ENCODE peak calls at places on chromosomes 16 and 17, in seven cellular contexts. L is AG08396, G is progenitor cell of endocrine pancreas, T is RPMI8226, Q is GM04503, Y is stromal cell of bone marrow, U is T-helper 17 cell. J is an unnamed sample.

GRCh38 chr17:43341705-43342600 is 56.8 kb upstream of the ARL4D start:
- DNase-seq in T (no peak), L (peak), U (no peak), Q (peak), G (no peak), Y (peak), J (no peak)

GRCh38 chr16:13940397-13940933 is 20.5 kb downstream of the ERCC4 start:
- DNase-seq in G (no peak), L (no peak), Q (no peak), Y (no peak), T (no peak), U (no peak), J (no peak)

GRCh38 chr16:77840623-77841274 is 52.4 kb downstream of the VAT1L start:
- DNase-seq in Q (peak), T (no peak), L (no peak), U (no peak), G (no peak), Y (no peak), J (no peak)

GRCh38 chr16:75208242-75208825 is 1.4 kb upstream of the CTRB2 start:
- DNase-seq in U (no peak), L (no peak), Y (no peak), T (no peak), G (no peak), Q (no peak), J (no peak)

GRCh38 chr17:3845361-3845753 is 689 bp downstream of the NCBP3 start:
- DNase-seq in Y (no peak), U (no peak), Q (no peak), L (peak), T (peak), G (no peak), J (no peak)

GRCh38 chr16:59634951-59635350 is 900.8 kb upstream of the GOT2 start:
- DNase-seq in Y (no peak), U (no peak), Q (no peak), T (no peak), L (no peak), G (no peak), J (no peak)

GRCh38 chr17:13074026-13074425 is 56.2 kb upstream of the ELAC2 start:
- DNase-seq in T (no peak), L (no peak), U (no peak), Q (peak), G (no peak), Y (peak), J (no peak)

GRCh38 chr17:1142503-1143095 is 37.2 kb downstream of the ABR start:
- DNase-seq in T (no peak), L (no peak), G (no peak), U (no peak), Y (no peak), Q (no peak), J (no peak)

GRCh38 chr17:82177761-82178498 is 34.7 kb downstream of the CCDC57 start:
- DNase-seq in U (no peak), Y (no peak), G (no peak), L (no peak), Q (no peak), T (no peak), J (no peak)

GRCh38 chr17:58338907-58339774 is 10.5 kb upstream of the TSPOAP1 start:
- DNase-seq in L (peak), T (peak), Q (no peak), Y (peak), U (no peak), G (no peak), J (no peak)

GRCh38 chr17:35896011-35896587 is 15.9 kb upstream of the CCL5 start:
- DNase-seq in Q (no peak), L (no peak), U (no peak), G (no peak), T (no peak), Y (no peak), J (no peak)

GRCh38 chr16:3012828-3013420 is at the start of gene CLDN9:
- DNase-seq in Y (no peak), G (no peak), Q (no peak), L (no peak), T (peak), U (no peak), J (no peak)

GRCh38 chr16:87541004-87541881 is 48.4 kb upstream of the ZCCHC14 start:
- DNase-seq in Q (no peak), U (no peak), L (peak), G (no peak), T (no peak), Y (peak), J (no peak)

GRCh38 chr17:69525920-69526841 is 111.7 kb downstream of the MAP2K6 start:
- DNase-seq in L (peak), Y (peak), U (no peak), T (peak), Q (no peak), G (peak), J (peak)

GRCh38 chr17:48262982-48263586 is 155.5 kb downstream of the SNX11 start:
- DNase-seq in Y (no peak), G (no peak), T (peak), L (no peak), Q (no peak), U (no peak), J (no peak)

GRCh38 chr16:84694980-84695379 is 4.8 kb upstream of the USP10 start:
- DNase-seq in L (no peak), T (no peak), G (no peak), Q (no peak), Y (no peak), U (no peak), J (no peak)

J was measured in NCI-H1930.